ENCODE peak calls at places on chromosomes 5 and 9, in four cellular contexts. B is effector CD4-positive, alpha-beta T cell; C is GM03348; Y is nucleus accumbens. L is an unnamed sample.

GRCh38 chr9:126117631-126118030 is 209.0 kb upstream of the MVB12B start:
- DNase-seq in C (peak; percentile 2), B (no peak), Y (no peak), L (no peak)

GRCh38 chr9:4762889-4763521 is 22.0 kb upstream of the AK3 start:
- DNase-seq in B (no peak), C (no peak), Y (no peak), L (no peak)

GRCh38 chr5:36041537-36041845 is 25.2 kb downstream of the UGT3A2 start:
- DNase-seq in C (no peak), B (no peak), Y (no peak), L (no peak)

GRCh38 chr9:98852463-98852735 is 44.9 kb downstream of the GALNT12 start:
- DNase-seq in B (no peak), Y (no peak), C (no peak), L (no peak)

GRCh38 chr9:35051069-35051967 is 21.1 kb downstream of the VCP start:
- DNase-seq in Y (no peak), B (peak; percentile 37), C (peak; percentile 47), L (peak; percentile 16)

GRCh38 chr9:108973876-108974275 is 39.4 kb downstream of the CTNNAL1 start:
- DNase-seq in Y (no peak), C (no peak), B (no peak), L (no peak)

GRCh38 chr9:36023260-36024048 is 13.3 kb upstream of the RECK start:
- DNase-seq in C (peak; percentile 65), Y (no peak), B (peak; percentile 56), L (peak; percentile 86)

GRCh38 chr9:122220673-122221222 is 8.0 kb downstream of the LHX6 start:
- DNase-seq in B (no peak), Y (no peak), C (no peak), L (no peak)

GRCh38 chr9:91160181-91160580 is 201.5 kb downstream of the AUH start:
- DNase-seq in B (no peak), Y (no peak), C (no peak), L (no peak)

GRCh38 chr9:96523429-96523828 is 73.5 kb downstream of the HABP4 start:
- DNase-seq in Y (no peak), B (no peak), C (no peak), L (no peak)

GRCh38 chr9:130458027-130458803 is 13.5 kb downstream of the ASS1 start:
- DNase-seq in Y (no peak), B (no peak), C (no peak), L (no peak)

GRCh38 chr5:150562832-150563231 is 54.9 kb downstream of the NDST1 start:
- DNase-seq in C (no peak), Y (no peak), B (no peak), L (no peak)

GRCh38 chr5:1007221-1007680 is 1.4 kb upstream of the NKD2 start:
- DNase-seq in C (no peak), B (no peak), Y (no peak), L (peak; percentile 4)

GRCh38 chr5:174324680-174325079 is 279.2 kb downstream of the NSG2 start:
- DNase-seq in Y (no peak), B (no peak), C (no peak), L (no peak)

GRCh38 chr5:54301215-54301614 is 9.2 kb downstream of the ARL15 start:
- DNase-seq in C (no peak), Y (no peak), B (no peak), L (no peak)

GRCh38 chr9:76271755-76272154 is 122.5 kb downstream of the RFK start:
- DNase-seq in C (no peak), Y (no peak), B (no peak), L (peak; percentile 13)

GRCh38 chr9:81564632-81565031 is 124.7 kb downstream of the TLE1 start:
- DNase-seq in B (no peak), C (no peak), Y (peak; percentile 18), L (peak; percentile 7)

GRCh38 chr9:137318976-137319375 is 16.9 kb upstream of the NRARP start:
- DNase-seq in C (peak; percentile 64), B (no peak), Y (peak; percentile 64), L (no peak)

GRCh38 chr9:113978954-113979712 is 99.0 kb downstream of the AMBP start:
- DNase-seq in C (peak; percentile 55), Y (no peak), B (no peak), L (no peak)

GRCh38 chr9:34650816-34651215 is 1.2 kb upstream of the IL11RA start:
- DNase-seq in C (no peak), Y (peak; percentile 13), B (no peak), L (no peak)

GRCh38 chr5:89988998-89989690 is 420.4 kb downstream of the CETN3 start:
- DNase-seq in Y (no peak), C (peak; percentile 18), B (no peak), L (no peak)

GRCh38 chr9:109907400-109907799 is 127.4 kb downstream of the PALM2AKAP2 start:
- DNase-seq in Y (no peak), B (no peak), C (no peak), L (no peak)

GRCh38 chr5:8814081-8814480 is 731.8 kb downstream of the SEMA5A start:
- DNase-seq in Y (no peak), B (no peak), C (no peak), L (no peak)

GRCh38 chr5:76472338-76473336 is 69.6 kb downstream of the IQGAP2 start:
- DNase-seq in B (peak; percentile 4), C (no peak), Y (no peak), L (peak; percentile 86)

GRCh38 chr9:115730845-115731244 is 422.7 kb upstream of the PAPPA start:
- DNase-seq in C (no peak), B (no peak), Y (no peak), L (no peak)

GRCh38 chr9:78599939-78600338 is 303.0 kb downstream of the PSAT1 start:
- DNase-seq in B (no peak), C (no peak), Y (no peak), L (no peak)

GRCh38 chr9:16794871-16795639 is 75.4 kb downstream of the BNC2 start:
- DNase-seq in B (no peak), Y (no peak), C (peak; percentile 90), L (peak; percentile 85)

GRCh38 chr5:108726446-108727091 is 21.1 kb upstream of the FER start:
- DNase-seq in Y (no peak), C (peak; percentile 16), B (no peak), L (peak; percentile 6)

GRCh38 chr9:126773004-126773607 is 31.7 kb upstream of the ZBTB43 start:
- DNase-seq in B (no peak), Y (no peak), C (peak; percentile 67), L (peak; percentile 37)

GRCh38 chr9:23826120-23826629 is at the start of gene ELAVL2:
- DNase-seq in Y (peak; percentile 83), B (no peak), C (peak; percentile 90), L (no peak)

GRCh38 chr9:115628426-115628825 is 510.5 kb upstream of the TNC start:
- DNase-seq in B (no peak), C (no peak), Y (no peak), L (no peak)

GRCh38 chr5:93307557-93307956 is 273.5 kb downstream of the NR2F1-AS1 start:
- DNase-seq in B (no peak), C (peak; percentile 30), Y (no peak), L (no peak)

GRCh38 chr9:137515338-137515724 is 34.9 kb downstream of the PNPLA7 start:
- DNase-seq in Y (no peak), C (no peak), B (no peak), L (no peak)

L was measured in MG63.